ENCODE peak calls at places on chromosomes 6 and 20, in seven cellular contexts. X is IMR-90, R is H9, T is neuronal stem cell, E is mesendoderm, F is mesenchymal stem cell, H is trophoblast cell. P is an unnamed sample.

GRCh38 chr20:13567663-13568062 is 71.1 kb downstream of the TASP1 start:
- DNase-seq in E (no peak), H (no peak), X (no peak), F (no peak), T (no peak), R (no peak), P (no peak)

GRCh38 chr6:69022991-69023390 is 387.9 kb downstream of the ADGRB3 start:
- DNase-seq in E (no peak), T (no peak), H (no peak), R (no peak), F (peak), X (peak), P (no peak)

GRCh38 chr6:33668914-33669313 is 42.6 kb downstream of the UQCC2 start:
- DNase-seq in H (peak), X (no peak), T (no peak), F (no peak), R (peak), E (peak), P (no peak)

GRCh38 chr6:1787894-1788293 is 178.2 kb downstream of the FOXC1 start:
- DNase-seq in R (no peak), X (peak), E (no peak), F (no peak), T (no peak), H (no peak), P (no peak)

GRCh38 chr20:36273414-36274247 is 32.5 kb upstream of the DLGAP4 start:
- DNase-seq in X (peak), T (no peak), R (no peak), E (peak), H (peak), F (peak), P (peak)

GRCh38 chr6:115485400-115485799 is 575.3 kb downstream of the FRK start:
- DNase-seq in H (no peak), T (no peak), E (no peak), F (peak), X (peak), R (no peak), P (no peak)

GRCh38 chr6:26087284-26088115 is at the start of gene HFE:
- DNase-seq in R (peak), H (no peak), F (peak), E (peak), T (no peak), X (peak), P (no peak)

GRCh38 chr6:170044836-170045562 is 245.9 kb downstream of the DLL1 start:
- DNase-seq in T (no peak), E (no peak), H (no peak), F (no peak), X (no peak), R (no peak), P (no peak)

GRCh38 chr6:166204852-166205650 is 37.4 kb upstream of the TBXT start:
- DNase-seq in T (no peak), H (no peak), F (no peak), R (no peak), X (no peak), E (peak), P (no peak)

GRCh38 chr6:135212020-135212806 is 31.1 kb downstream of the MYB start:
- DNase-seq in E (no peak), F (peak), R (no peak), T (no peak), X (peak), H (no peak), P (no peak)

GRCh38 chr20:25017257-25017803 is 24.8 kb upstream of the APMAP start:
- DNase-seq in T (no peak), X (no peak), E (peak), F (no peak), R (peak), H (peak), P (peak)

GRCh38 chr20:57398231-57398821 is 7.1 kb downstream of the RBM38 start:
- DNase-seq in F (no peak), T (no peak), R (no peak), E (no peak), X (no peak), H (no peak), P (no peak)

GRCh38 chr6:91708534-91708933 is 1121.7 kb upstream of the MAP3K7 start:
- DNase-seq in E (no peak), H (peak), F (peak), X (no peak), R (no peak), T (no peak), P (no peak)

GRCh38 chr6:5094327-5094726 is 9.2 kb downstream of the PPP1R3G start:
- DNase-seq in F (peak), H (no peak), X (peak), T (no peak), R (no peak), E (no peak), P (no peak)

GRCh38 chr6:116666869-116667268 is 1.7 kb downstream of the ZUP1 start:
- DNase-seq in H (no peak), R (no peak), F (no peak), T (no peak), E (no peak), X (no peak), P (no peak)

GRCh38 chr6:147033267-147033666 is 170.9 kb upstream of the STXBP5 start:
- DNase-seq in R (peak), H (peak), E (peak), F (no peak), T (no peak), X (no peak), P (peak)

GRCh38 chr6:11484441-11484840 is 53.1 kb upstream of the TMEM170B start:
- DNase-seq in R (no peak), H (no peak), F (no peak), E (no peak), T (no peak), X (no peak), P (no peak)

GRCh38 chr6:33988121-33989015 is 157.5 kb downstream of the GRM4 start:
- DNase-seq in R (no peak), F (no peak), E (no peak), X (no peak), T (no peak), H (no peak), P (no peak)

GRCh38 chr6:1283486-1283885 is 28.4 kb upstream of the FOXQ1 start:
- DNase-seq in X (no peak), R (no peak), H (no peak), E (no peak), T (no peak), F (no peak), P (no peak)

GRCh38 chr20:13784271-13784892 is 337 bp downstream of the ESF1 start:
- DNase-seq in F (no peak), H (no peak), R (no peak), T (no peak), X (no peak), E (no peak), P (no peak)

GRCh38 chr6:14178083-14178445 is 60.5 kb downstream of the CD83 start:
- DNase-seq in F (no peak), H (no peak), T (no peak), E (peak), X (no peak), R (no peak), P (no peak)

GRCh38 chr6:20851795-20852194 is 317.5 kb downstream of the CDKAL1 start:
- DNase-seq in H (no peak), T (no peak), X (no peak), F (no peak), R (no peak), E (no peak), P (no peak)

GRCh38 chr6:41047745-41048742 is 5.0 kb upstream of the APOBEC2 start:
- DNase-seq in F (no peak), X (no peak), T (no peak), H (no peak), E (peak), R (no peak), P (no peak)

GRCh38 chr6:157830354-157831017 is 7.4 kb downstream of the SNX9 start:
- DNase-seq in H (no peak), X (no peak), E (no peak), R (no peak), F (no peak), T (no peak), P (no peak)

GRCh38 chr6:16635810-16636602 is 125.3 kb downstream of the ATXN1 start:
- DNase-seq in T (no peak), X (peak), H (peak), E (peak), R (peak), F (peak), P (peak)

GRCh38 chr20:37711987-37712961 is 18.4 kb downstream of the CTNNBL1 start:
- DNase-seq in X (no peak), E (peak), F (no peak), R (no peak), H (peak), T (no peak), P (no peak)

GRCh38 chr6:12137480-12137879 is 125.4 kb downstream of the HIVEP1 start:
- DNase-seq in F (peak), X (peak), H (no peak), E (no peak), R (no peak), T (no peak), P (no peak)

GRCh38 chr6:56292505-56293181 is 45.3 kb upstream of the COL21A1 start:
- DNase-seq in H (peak), F (peak), T (peak), X (peak), R (peak), E (peak), P (no peak)

GRCh38 chr6:28657756-28658465 is 132.2 kb downstream of the GPX5 start:
- DNase-seq in R (peak), H (peak), F (peak), E (peak), X (peak), T (peak), P (no peak)

GRCh38 chr6:156808287-156808686 is 31.1 kb downstream of the ARID1B start:
- DNase-seq in H (no peak), F (no peak), R (no peak), E (peak), T (no peak), X (peak), P (no peak)
- H3K4ac ChIP-seq in H (peak), F (no peak), R (no peak), E (no peak), T (no peak), X (peak), P (no peak)

GRCh38 chr6:70506321-70506720 is 60.4 kb upstream of the SDHAF4 start:
- DNase-seq in F (no peak), R (no peak), T (no peak), X (no peak), E (no peak), H (no peak), P (no peak)

GRCh38 chr6:70502484-70502883 is 64.2 kb upstream of the SDHAF4 start:
- DNase-seq in X (no peak), F (no peak), T (no peak), H (no peak), R (no peak), E (no peak), P (no peak)

GRCh38 chr6:70507166-70507565 is 59.6 kb upstream of the SDHAF4 start:
- DNase-seq in X (no peak), E (no peak), R (no peak), H (no peak), T (no peak), F (no peak), P (no peak)

GRCh38 chr6:70503813-70504465 is 62.8 kb upstream of the SDHAF4 start:
- DNase-seq in T (no peak), F (no peak), E (no peak), X (no peak), R (no peak), H (no peak), P (no peak)
- H3K4ac ChIP-seq in T (no peak), F (no peak), E (no peak), X (no peak), R (no peak), H (no peak), P (no peak)

DNA sequence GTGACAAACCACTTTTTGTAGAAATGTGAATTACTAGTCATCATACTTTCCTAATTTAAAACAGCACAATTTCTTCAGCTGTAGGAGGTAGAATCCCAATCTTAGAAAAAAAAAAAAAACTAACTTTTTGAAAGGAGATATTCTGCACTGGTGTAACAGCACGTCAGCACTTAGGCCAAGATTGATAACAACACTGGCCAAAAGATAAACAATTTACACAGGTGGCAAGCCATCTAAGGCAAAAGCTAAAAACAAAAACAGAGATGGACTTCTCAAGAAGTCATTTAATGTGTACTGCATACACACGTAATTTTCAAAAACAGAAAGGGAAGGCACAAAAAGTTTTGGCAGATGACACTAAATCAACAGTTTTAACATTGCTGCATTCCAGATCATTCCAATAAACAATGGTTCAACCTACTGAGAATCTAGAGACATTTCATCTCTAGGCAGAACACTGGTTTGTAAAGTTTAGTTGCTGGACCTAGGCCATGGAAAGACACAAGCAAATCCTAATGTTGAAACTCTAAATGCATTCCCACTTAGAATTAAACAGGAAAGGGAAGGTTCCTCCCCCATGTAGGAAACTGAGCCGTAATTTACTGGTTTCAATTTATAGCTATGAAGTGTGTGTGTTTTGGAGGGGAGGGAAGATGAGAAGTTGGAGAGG is 1.4 kb downstream of the GCLC start:
- DNase-seq in H (no peak), X (peak), F (peak), R (no peak), E (peak), T (no peak), P (no peak)
- H3K4ac ChIP-seq in H (no peak), X (peak), F (no peak), R (no peak), E (peak), T (no peak), P (no peak)

DNA sequence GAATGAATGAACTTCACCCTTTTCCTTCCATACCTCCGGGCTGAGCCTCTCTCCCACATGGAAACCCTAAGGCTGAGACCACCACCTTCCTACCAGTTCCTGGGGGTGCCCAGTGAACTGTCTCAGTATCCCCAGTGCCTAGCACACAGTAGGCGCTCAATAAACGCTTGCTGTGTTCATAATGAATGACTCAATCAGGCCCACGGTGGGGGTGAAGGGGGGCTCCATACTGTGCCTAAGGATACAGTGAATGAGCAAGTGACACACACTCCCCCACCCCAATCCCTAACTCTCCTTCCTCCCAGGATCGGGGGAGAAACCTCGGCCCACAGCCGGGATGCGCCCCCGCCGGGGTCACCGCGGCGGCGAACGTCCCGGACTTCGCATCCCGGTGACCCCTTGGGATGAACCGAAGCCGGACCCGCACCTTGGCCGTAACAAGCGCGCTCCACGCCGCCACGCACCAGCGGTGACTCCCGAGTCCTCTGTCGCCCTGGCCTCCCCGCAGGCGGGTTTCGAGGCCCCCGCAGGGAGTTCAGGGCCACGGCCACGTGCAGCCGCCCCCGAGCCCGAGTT is 592 bp downstream of the KCNG1 start:
- DNase-seq in X (no peak), R (no peak), T (no peak), H (no peak), F (no peak), E (no peak), P (no peak)
- H3K4ac ChIP-seq in X (peak), R (no peak), T (no peak), H (peak), F (peak), E (peak), P (peak)

GRCh38 chr20:1298166-1298565 is 30.8 kb downstream of the SDCBP2 start:
- DNase-seq in X (no peak), T (no peak), R (no peak), H (no peak), F (no peak), E (no peak), P (no peak)
- H3K4ac ChIP-seq in X (no peak), T (no peak), R (no peak), H (no peak), F (no peak), E (no peak), P (no peak)

GRCh38 chr20:10842116-10842515 is 168.3 kb upstream of the JAG1 start:
- DNase-seq in F (no peak), R (no peak), X (no peak), H (no peak), T (no peak), E (no peak), P (no peak)
- H3K4ac ChIP-seq in F (no peak), R (no peak), X (no peak), H (no peak), T (no peak), E (no peak), P (no peak)

P was measured in H1.